ENCODE peak calls at places on chromosomes 3 and 15, in four cellular contexts. T is K562, K is IMR-90, C is A549. V is an unnamed sample.

GRCh38 chr3:11910971-11911531 is 64.4 kb upstream of the TAMM41 start:
- DNase-seq in T (no peak), K (no peak), C (no peak), V (no peak)

GRCh38 chr3:39005295-39005694 is 46.4 kb downstream of the SCN11A start:
- DNase-seq in T (no peak), K (no peak), C (no peak), V (no peak)

GRCh38 chr15:74375303-74375693 is 7.9 kb upstream of the CYP11A1 start:
- DNase-seq in T (peak), K (peak), C (peak), V (no peak)

GRCh38 chr3:186520957-186521842 is 23.0 kb downstream of the CRYGS start:
- DNase-seq in T (no peak), K (no peak), C (no peak), V (peak)

GRCh38 chr3:11099306-11099705 is 55.0 kb upstream of the HRH1 start:
- DNase-seq in T (no peak), K (no peak), C (no peak), V (no peak)

GRCh38 chr3:15276028-15276717 is 56.2 kb downstream of the SH3BP5 start:
- DNase-seq in T (no peak), K (no peak), C (no peak), V (no peak)

GRCh38 chr3:139718415-139718814 is 40.6 kb upstream of the NMNAT3 start:
- DNase-seq in T (no peak), K (peak), C (peak), V (no peak)

GRCh38 chr3:60979861-60980739 is 271.2 kb downstream of the FHIT start:
- DNase-seq in T (no peak), K (no peak), C (no peak), V (no peak)

GRCh38 chr3:86969500-86970189 is 21.3 kb downstream of the VGLL3 start:
- DNase-seq in T (peak), K (peak), C (no peak), V (no peak)

GRCh38 chr15:94674251-94674650 is 442.9 kb downstream of the MCTP2 start:
- DNase-seq in T (no peak), K (no peak), C (no peak), V (no peak)

GRCh38 chr3:109702252-109702651 is 364.9 kb upstream of the DPPA4 start:
- DNase-seq in T (no peak), K (peak), C (no peak), V (no peak)

GRCh38 chr3:154421067-154421466 is 8.9 kb downstream of the GPR149 start:
- DNase-seq in T (no peak), K (no peak), C (no peak), V (no peak)
- TF ChIP-seq ELK1 in T (no peak), K (no peak), C (no peak), V (no peak)

DNA sequence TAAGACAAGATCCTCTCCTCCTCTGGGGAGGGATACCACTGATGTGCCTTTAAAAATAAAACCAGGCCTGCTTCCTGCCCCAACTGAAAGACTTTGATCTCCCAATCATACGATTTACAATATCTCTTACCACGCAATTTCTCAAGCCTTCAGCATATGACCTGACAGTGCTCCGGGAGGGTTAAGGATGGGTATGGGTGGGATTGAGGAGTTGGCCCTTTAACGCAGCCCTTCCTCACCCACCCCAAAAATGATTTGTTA is 67.4 kb downstream of the LRIG1 start:
- DNase-seq in T (no peak), K (no peak), C (no peak), V (no peak)
- H3K4me3 ChIP-seq in T (no peak), K (no peak), C (no peak), V (no peak)

GRCh38 chr3:134093906-134094305 is 64.2 kb upstream of the SLCO2A1 start:
- DNase-seq in T (no peak), K (peak), C (no peak), V (no peak)

GRCh38 chr3:134095005-134095404 is 65.3 kb upstream of the SLCO2A1 start:
- DNase-seq in T (no peak), K (peak), C (no peak), V (no peak)

GRCh38 chr3:134092231-134092701 is 62.5 kb upstream of the SLCO2A1 start:
- DNase-seq in T (no peak), K (peak), C (no peak), V (no peak)

GRCh38 chr3:134090031-134090430 is 60.3 kb upstream of the SLCO2A1 start:
- DNase-seq in T (no peak), K (peak), C (no peak), V (no peak)

DNA sequence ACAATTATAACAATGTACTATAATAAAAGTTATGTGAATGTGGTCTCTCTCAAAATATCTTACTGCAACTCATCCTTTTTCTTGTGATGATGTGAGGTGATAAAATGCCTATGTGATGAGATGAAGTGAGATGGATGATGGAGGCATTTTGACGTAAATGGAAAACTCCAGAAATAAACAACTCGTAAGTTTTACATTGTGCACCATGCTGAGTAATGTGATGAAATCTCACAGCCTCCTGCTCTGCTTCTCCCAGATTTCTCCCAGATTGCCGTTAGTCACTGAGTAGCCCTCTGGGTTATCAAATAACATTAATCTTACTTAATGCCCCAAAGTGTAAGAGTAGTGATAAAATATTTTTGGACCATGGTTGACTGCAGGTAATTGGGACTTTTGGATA is 64.8 kb upstream of the SLCO2A1 start:
- DNase-seq in T (no peak), K (peak), C (no peak), V (no peak)
- TF ChIP-seq ELK1 in T (no peak), K (no peak), C (no peak), V (no peak)

GRCh38 chr3:105865867-105866350 is 2.9 kb downstream of the CBLB start:
- DNase-seq in T (no peak), K (no peak), C (no peak), V (no peak)
- H3K4me3 ChIP-seq in T (no peak), K (no peak), C (no peak), V (peak)

GRCh38 chr3:129023909-129024308 is 22.8 kb downstream of the EFCC1 start:
- DNase-seq in T (no peak), K (peak), C (peak), V (no peak)
- TF ChIP-seq ELK1 in T (no peak), K (no peak), C (no peak), V (no peak)

GRCh38 chr3:111862415-111862814 is 3.4 kb downstream of the PHLDB2 start:
- DNase-seq in T (no peak), K (no peak), C (no peak), V (no peak)
- H3K4me3 ChIP-seq in T (no peak), K (no peak), C (no peak), V (no peak)

DNA sequence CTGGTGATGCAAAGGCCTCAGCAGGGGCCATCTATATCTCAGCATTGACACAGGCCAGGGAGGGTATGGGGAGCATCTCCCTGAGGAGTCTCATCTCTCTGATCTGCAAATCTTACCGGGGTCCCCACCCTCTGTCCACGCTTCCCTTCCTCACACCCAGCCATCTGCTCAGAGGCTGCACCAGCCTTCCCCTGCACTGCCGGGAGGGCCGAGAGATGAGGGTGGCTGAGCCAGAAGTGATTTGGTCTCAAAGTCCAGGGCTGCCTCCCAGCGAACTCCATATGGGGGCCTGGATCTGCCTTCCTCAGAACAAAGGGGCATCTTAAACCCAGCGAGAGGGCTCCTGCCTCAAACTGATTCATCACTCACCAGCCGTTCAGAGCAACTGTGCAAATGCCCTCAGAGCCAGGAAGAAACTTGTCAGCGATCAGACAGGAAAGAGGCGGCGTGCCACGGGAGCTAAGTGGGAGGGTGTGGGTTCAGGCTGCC is 4.6 kb downstream of the IGDCC3 start:
- DNase-seq in T (no peak), K (no peak), C (no peak), V (no peak)
- TF ChIP-seq ELK1 in T (no peak), K (no peak), C (no peak), V (no peak)

GRCh38 chr15:96336045-96336642 is 5.6 kb downstream of the NR2F2 start:
- DNase-seq in T (no peak), K (no peak), C (no peak), V (no peak)
- H3K4me3 ChIP-seq in T (peak), K (peak), C (peak), V (no peak)